ENCODE peak calls at places on chromosomes 7 and 10, in six cellular contexts. F, D, Y, H, G and Z are unnamed samples.
A peak's percentile ranks its signal among the peaks of the same experiment; 100 is the strongest.

GRCh38 chr7:47132471-47132870 is 449.4 kb downstream of the TNS3 start:
- DNase-seq in F (peak; percentile 14), D (no peak), Y (no peak), H (no peak), G (no peak), Z (no peak)

GRCh38 chr7:33710608-33711007 is 194.7 kb upstream of the BMPER start:
- DNase-seq in F (no peak), D (no peak), Y (no peak), H (no peak), G (no peak), Z (no peak)

GRCh38 chr7:142556745-142557144 is 192.5 kb upstream of the PRSS1 start:
- DNase-seq in F (peak; percentile 94), D (peak; percentile 82), Y (no peak), H (peak; percentile 96), G (peak; percentile 73), Z (peak; percentile 75)

GRCh38 chr10:116466715-116467422 is 39.2 kb downstream of the PNLIPRP3 start:
- DNase-seq in F (no peak), D (no peak), Y (no peak), H (no peak), G (no peak), Z (no peak)

GRCh38 chr10:100829103-100829870 is 83.5 kb upstream of the SLF2 start:
- DNase-seq in F (peak; percentile 19), D (no peak), Y (no peak), H (no peak), G (no peak), Z (no peak)

GRCh38 chr10:7928511-7928910 is 110.2 kb downstream of the TAF3 start:
- DNase-seq in F (no peak), D (no peak), Y (no peak), H (no peak), G (no peak), Z (no peak)

GRCh38 chr10:107971973-107972372 is 807.5 kb upstream of the SORCS1 start:
- DNase-seq in F (peak; percentile 51), D (no peak), Y (no peak), H (peak; percentile 57), G (no peak), Z (no peak)

GRCh38 chr7:98054585-98054984 is 52.1 kb upstream of the LMTK2 start:
- DNase-seq in F (no peak), D (no peak), Y (no peak), H (no peak), G (no peak), Z (no peak)

GRCh38 chr10:52677087-52677486 is 95.5 kb downstream of the MBL2 start:
- DNase-seq in F (peak; percentile 49), D (no peak), Y (no peak), H (peak; percentile 13), G (no peak), Z (no peak)

GRCh38 chr7:36208997-36209813 is 56.2 kb downstream of the EEPD1 start:
- DNase-seq in F (peak; percentile 38), D (no peak), Y (no peak), H (no peak), G (no peak), Z (no peak)

GRCh38 chr7:84161398-84161797 is 33.2 kb downstream of the SEMA3A start:
- DNase-seq in F (no peak), D (no peak), Y (no peak), H (no peak), G (no peak), Z (no peak)

GRCh38 chr7:27210441-27211083 is 10.7 kb upstream of the HOXA13 start:
- DNase-seq in F (peak; percentile 78), D (no peak), Y (peak; percentile 57), H (peak; percentile 52), G (peak; percentile 70), Z (no peak)

GRCh38 chr7:50626971-50627370 is 61.8 kb upstream of the DDC start:
- DNase-seq in F (no peak), D (no peak), Y (no peak), H (no peak), G (no peak), Z (no peak)

GRCh38 chr10:58948303-58948702 is 228.1 kb upstream of the PHYHIPL start:
- DNase-seq in F (no peak), D (no peak), Y (no peak), H (no peak), G (no peak), Z (no peak)

GRCh38 chr7:32410545-32410944 is 79.6 kb downstream of the LSM5 start:
- DNase-seq in F (no peak), D (no peak), Y (no peak), H (no peak), G (no peak), Z (no peak)

GRCh38 chr7:91941450-91941849 is 788 bp downstream of the AKAP9 start:
- DNase-seq in F (peak; percentile 64), D (peak; percentile 31), Y (no peak), H (peak; percentile 23), G (peak; percentile 48), Z (no peak)

GRCh38 chr10:79446451-79447020 is 1.1 kb upstream of the ZCCHC24 start:
- DNase-seq in F (peak; percentile 62), D (peak; percentile 48), Y (peak; percentile 73), H (peak; percentile 53), G (peak; percentile 90), Z (peak; percentile 87)

GRCh38 chr10:116538461-116538860 is 7.3 kb upstream of the PNLIP start:
- DNase-seq in F (peak; percentile 1), D (no peak), Y (no peak), H (no peak), G (no peak), Z (no peak)

DNA sequence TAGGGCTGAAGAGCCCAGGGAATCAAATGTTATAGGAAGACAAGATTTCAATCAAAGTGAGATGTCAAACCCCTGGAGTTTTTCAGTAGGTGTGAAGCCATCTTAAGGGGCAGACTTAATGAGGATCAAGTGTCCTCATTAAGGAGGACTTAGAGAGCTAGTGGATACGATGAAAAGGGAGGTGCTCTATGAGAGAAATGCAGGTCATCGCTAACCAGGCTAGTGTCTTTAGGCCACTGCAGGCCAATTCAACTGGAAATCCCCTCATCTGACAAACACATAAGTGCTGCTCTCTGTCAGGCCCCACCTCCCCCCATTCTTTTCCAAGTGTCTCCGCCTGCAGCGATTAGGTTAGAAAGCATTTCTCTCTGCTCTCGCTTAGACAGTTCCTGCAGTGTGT is 33.8 kb downstream of the RBM28 start:
- DNase-seq in F (no peak), D (no peak), Y (no peak), H (no peak), G (no peak), Z (no peak)
- H3K36me3 ChIP-seq in F (peaks cover 87% of the 10 kb centered on the region), D (peaks cover 28% of the 10 kb centered on the region), Y (no peaks in the 10 kb centered on the region), H (peaks cover 51% of the 10 kb centered on the region), G (no peaks in the 10 kb centered on the region), Z (peaks cover 71% of the 10 kb centered on the region)

GRCh38 chr7:253491-254336 is 36.3 kb upstream of the FOXL3 start:
- DNase-seq in F (no peak), D (no peak), Y (no peak), H (no peak), G (no peak), Z (no peak)
- H3K36me3 ChIP-seq in F (peaks cover 88% of the 10 kb centered on the region), D (peaks cover 16% of the 10 kb centered on the region), Y (no peaks in the 10 kb centered on the region), H (no peaks in the 10 kb centered on the region), G (no peaks in the 10 kb centered on the region), Z (peaks cover 85% of the 10 kb centered on the region)

GRCh38 chr10:77012811-77013500 is 624.7 kb downstream of the KCNMA1 start:
- DNase-seq in F (no peak), D (no peak), Y (no peak), H (no peak), G (no peak), Z (peak; percentile 74)

GRCh38 chr10:77007836-77008235 is 629.8 kb downstream of the KCNMA1 start:
- DNase-seq in F (no peak), D (no peak), Y (no peak), H (no peak), G (no peak), Z (no peak)

GRCh38 chr10:77016278-77016815 is 621.3 kb downstream of the KCNMA1 start:
- DNase-seq in F (no peak), D (no peak), Y (no peak), H (no peak), G (no peak), Z (no peak)

GRCh38 chr10:77010430-77010829 is 627.2 kb downstream of the KCNMA1 start:
- DNase-seq in F (no peak), D (no peak), Y (no peak), H (no peak), G (no peak), Z (no peak)

GRCh38 chr10:77011823-77012566 is 625.6 kb downstream of the KCNMA1 start:
- DNase-seq in F (no peak), D (no peak), Y (no peak), H (peak; percentile 69), G (no peak), Z (peak; percentile 73)
- H3K36me3 ChIP-seq in F (no peaks in the 10 kb centered on the region), D (no peaks in the 10 kb centered on the region), Y (no peaks in the 10 kb centered on the region), H (no peaks in the 10 kb centered on the region), G (no peaks in the 10 kb centered on the region), Z (peaks cover 1% of the 10 kb centered on the region)

GRCh38 chr7:26190417-26190869 is 10.1 kb downstream of the HNRNPA2B1 start:
- DNase-seq in F (no peak), D (no peak), Y (no peak), H (no peak), G (no peak), Z (no peak)
- H3K36me3 ChIP-seq in F (peaks cover 89% of the 10 kb centered on the region), D (no peaks in the 10 kb centered on the region), Y (no peaks in the 10 kb centered on the region), H (peaks cover 66% of the 10 kb centered on the region), G (peaks cover 30% of the 10 kb centered on the region), Z (peaks cover 71% of the 10 kb centered on the region)

DNA sequence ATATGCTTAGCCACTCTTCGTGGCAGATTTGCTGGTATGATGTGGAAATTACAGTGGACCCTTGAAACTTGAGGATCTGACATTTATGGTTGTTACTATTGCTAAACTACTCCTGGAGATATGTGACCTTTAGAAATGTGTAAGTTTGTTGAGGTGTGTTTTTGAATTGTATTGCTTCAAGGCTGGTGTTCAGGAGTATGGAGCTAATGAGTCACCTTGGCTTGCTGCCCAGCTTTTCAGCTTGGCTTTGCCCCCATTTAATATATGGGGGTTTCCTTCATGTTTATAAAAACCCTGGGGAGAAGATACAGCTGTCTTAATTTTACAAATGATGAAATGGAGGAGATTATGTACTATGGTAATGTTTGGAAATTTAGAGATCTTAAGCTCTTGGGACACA is 11.6 kb downstream of the HBP1 start:
- DNase-seq in F (peak; percentile 86), D (no peak), Y (no peak), H (peak; percentile 91), G (no peak), Z (no peak)
- H3K36me3 ChIP-seq in F (peaks cover 41% of the 10 kb centered on the region), D (no peaks in the 10 kb centered on the region), Y (no peaks in the 10 kb centered on the region), H (peaks cover 38% of the 10 kb centered on the region), G (no peaks in the 10 kb centered on the region), Z (peaks cover 12% of the 10 kb centered on the region)

GRCh38 chr7:116526897-116527296 is 2.1 kb downstream of the CAV1 start:
- DNase-seq in F (peak; percentile 50), D (no peak), Y (no peak), H (no peak), G (no peak), Z (no peak)
- H3K36me3 ChIP-seq in F (peaks cover 39% of the 10 kb centered on the region), D (no peaks in the 10 kb centered on the region), Y (no peaks in the 10 kb centered on the region), H (no peaks in the 10 kb centered on the region), G (no peaks in the 10 kb centered on the region), Z (no peaks in the 10 kb centered on the region)

GRCh38 chr7:44698046-44698580 is 50.5 kb upstream of the ZMIZ2 start:
- DNase-seq in F (no peak), D (no peak), Y (no peak), H (no peak), G (no peak), Z (peak; percentile 45)

GRCh38 chr7:44696728-44697127 is 51.9 kb upstream of the ZMIZ2 start:
- DNase-seq in F (no peak), D (no peak), Y (no peak), H (no peak), G (no peak), Z (peak; percentile 56)

GRCh38 chr7:44695756-44696155 is 52.9 kb upstream of the ZMIZ2 start:
- DNase-seq in F (no peak), D (no peak), Y (no peak), H (no peak), G (no peak), Z (no peak)

GRCh38 chr7:44697136-44698045 is 51.3 kb upstream of the ZMIZ2 start:
- DNase-seq in F (no peak), D (no peak), Y (no peak), H (no peak), G (peak; percentile 29), Z (peak; percentile 57)

GRCh38 chr7:44700322-44700721 is 48.3 kb upstream of the ZMIZ2 start:
- DNase-seq in F (no peak), D (no peak), Y (no peak), H (no peak), G (no peak), Z (no peak)
- H3K36me3 ChIP-seq in F (peaks cover 58% of the 10 kb centered on the region), D (peaks cover 7% of the 10 kb centered on the region), Y (no peaks in the 10 kb centered on the region), H (peaks cover 48% of the 10 kb centered on the region), G (no peaks in the 10 kb centered on the region), Z (peaks cover 88% of the 10 kb centered on the region)